ENCODE peak calls at places on chromosomes 16 and 17, in nine cellular contexts. Q is endothelial cell; L is glutamatergic neuron; X is Karpas-422; P is activated CD4-positive, alpha-beta T cell treated with anti-CD3 and anti-CD28 coated beads for 1 hour; S is pancreas; M is nephron progenitor cell; N is CD8-positive, alpha-beta T cell; I is neural crest cell. G is an unnamed sample.

GRCh38 chr17:40903129-40903847 is 18.2 kb upstream of the KRT20 start:
- DNase-seq in L (no peak), S (no peak), N (no peak), P (no peak), M (no peak), I (no peak), X (no peak), Q (no peak), G (no peak)

GRCh38 chr17:21303441-21304065 is 19.0 kb downstream of the MAP2K3 start:
- DNase-seq in X (no peak), N (no peak), L (no peak), S (no peak), Q (no peak), M (no peak), I (no peak), P (no peak), G (no peak)

GRCh38 chr16:57736419-57737281 is 1.1 kb downstream of the KATNB1 start:
- DNase-seq in S (peak), X (peak), P (no peak), M (peak), I (no peak), Q (peak), N (no peak), L (no peak), G (peak)

GRCh38 chr16:19696312-19696711 is 21.7 kb downstream of the KNOP1 start:
- DNase-seq in M (no peak), X (peak), P (peak), N (no peak), Q (no peak), L (no peak), S (peak), I (no peak), G (no peak)

GRCh38 chr17:5809056-5809455 is 224.7 kb upstream of the NLRP1 start:
- DNase-seq in S (no peak), I (no peak), N (no peak), Q (no peak), L (no peak), M (no peak), X (no peak), P (no peak), G (no peak)

GRCh38 chr17:29042679-29043538 is at the start of gene PIPOX:
- DNase-seq in X (peak), N (no peak), M (no peak), P (no peak), S (peak), Q (peak), L (no peak), I (no peak), G (peak)

GRCh38 chr16:74169687-74170522 is 126.7 kb upstream of the PSMD7 start:
- DNase-seq in M (no peak), L (no peak), Q (no peak), P (no peak), X (no peak), N (no peak), S (peak), I (no peak), G (no peak)

GRCh38 chr16:78437352-78437968 is 338.0 kb downstream of the WWOX start:
- DNase-seq in S (peak), P (no peak), I (peak), N (no peak), M (peak), Q (peak), X (peak), L (peak), G (peak)

GRCh38 chr16:47687694-47688093 is 226.6 kb downstream of the PHKB start:
- DNase-seq in L (no peak), M (no peak), X (no peak), S (no peak), Q (no peak), N (no peak), I (no peak), P (no peak), G (no peak)

GRCh38 chr16:49417354-49417753 is 43.8 kb downstream of the C16orf78 start:
- DNase-seq in X (no peak), Q (no peak), N (no peak), P (no peak), I (no peak), S (no peak), L (no peak), M (no peak), G (no peak)